ENCODE peak calls at places on chromosomes 7 and 10, in five cellular contexts. K is bronchial epithelial cell, N is cardiac muscle cell, H is hepatocyte, I is uterus. D is an unnamed sample.

GRCh38 chr10:89283174-89283987 is 18.5 kb upstream of the IFIT2 start:
- DNase-seq in K (peak; percentile 30), N (peak; percentile 45), H (no peak), I (no peak), D (no peak)

GRCh38 chr10:44253769-44254462 is 131.0 kb downstream of the CXCL12 start:
- DNase-seq in K (peak; percentile 39), N (peak; percentile 94), H (peak; percentile 83), I (peak; percentile 36), D (peak; percentile 72)

GRCh38 chr7:13792208-13792607 is 197.3 kb downstream of the ETV1 start:
- DNase-seq in K (no peak), N (no peak), H (no peak), I (no peak), D (no peak)

GRCh38 chr7:91527460-91527859 is 263.2 kb downstream of the FZD1 start:
- DNase-seq in K (peak; percentile 63), N (no peak), H (no peak), I (no peak), D (no peak)

GRCh38 chr10:17206210-17206709 is 4.8 kb upstream of the TRDMT1 start:
- DNase-seq in K (peak; percentile 93), N (peak; percentile 63), H (no peak), I (no peak), D (no peak)

GRCh38 chr7:70660154-70660818 is 471.7 kb upstream of the GALNT17 start:
- DNase-seq in K (no peak), N (no peak), H (no peak), I (no peak), D (no peak)

GRCh38 chr7:33946094-33946699 is 40.9 kb downstream of the BMPER start:
- DNase-seq in K (peak; percentile 79), N (no peak), H (no peak), I (no peak), D (no peak)

GRCh38 chr10:760622-761021 is 71.2 kb upstream of the DIP2C start:
- DNase-seq in K (no peak), N (no peak), H (no peak), I (no peak), D (no peak)

GRCh38 chr10:62681211-62681940 is 123.1 kb upstream of the ADO start:
- DNase-seq in K (peak; percentile 33), N (peak; percentile 10), H (peak; percentile 42), I (no peak), D (no peak)

GRCh38 chr10:17196573-17196972 is 4.9 kb downstream of the TRDMT1 start:
- DNase-seq in K (no peak), N (no peak), H (no peak), I (no peak), D (no peak)

GRCh38 chr7:56077681-56078080 is 13.6 kb downstream of the SUMF2 start:
- DNase-seq in K (no peak), N (no peak), H (no peak), I (no peak), D (no peak)

GRCh38 chr7:73842248-73842895 is at the start of gene METTL27:
- DNase-seq in K (peak; percentile 79), N (peak; percentile 95), H (peak; percentile 97), I (peak; percentile 96), D (no peak)

GRCh38 chr7:158858592-158859503 is 2.5 kb downstream of the DYNC2I1 start:
- DNase-seq in K (peak; percentile 17), N (peak; percentile 8), H (no peak), I (no peak), D (no peak)

GRCh38 chr10:114363745-114364460 is 40.4 kb downstream of the AFAP1L2 start:
- DNase-seq in K (no peak), N (no peak), H (no peak), I (no peak), D (no peak)

GRCh38 chr10:95536017-95536416 is 25.2 kb downstream of the SORBS1 start:
- DNase-seq in K (no peak), N (peak; percentile 11), H (peak; percentile 41), I (peak; percentile 60), D (no peak)

GRCh38 chr10:120456143-120456625 is 843 bp upstream of the PLPP4 start:
- DNase-seq in K (no peak), N (no peak), H (no peak), I (no peak), D (no peak)

GRCh38 chr10:100965820-100966219 is 3.5 kb upstream of the SEMA4G start:
- DNase-seq in K (no peak), N (no peak), H (no peak), I (no peak), D (no peak)

GRCh38 chr10:42875792-42876191 is 93.2 kb downstream of the BMS1 start:
- DNase-seq in K (no peak), N (peak; percentile 12), H (peak; percentile 53), I (no peak), D (no peak)

GRCh38 chr7:116591202-116592040 is 66.6 kb downstream of the CAV1 start:
- DNase-seq in K (peak; percentile 64), N (peak; percentile 36), H (peak; percentile 30), I (no peak), D (no peak)

DNA sequence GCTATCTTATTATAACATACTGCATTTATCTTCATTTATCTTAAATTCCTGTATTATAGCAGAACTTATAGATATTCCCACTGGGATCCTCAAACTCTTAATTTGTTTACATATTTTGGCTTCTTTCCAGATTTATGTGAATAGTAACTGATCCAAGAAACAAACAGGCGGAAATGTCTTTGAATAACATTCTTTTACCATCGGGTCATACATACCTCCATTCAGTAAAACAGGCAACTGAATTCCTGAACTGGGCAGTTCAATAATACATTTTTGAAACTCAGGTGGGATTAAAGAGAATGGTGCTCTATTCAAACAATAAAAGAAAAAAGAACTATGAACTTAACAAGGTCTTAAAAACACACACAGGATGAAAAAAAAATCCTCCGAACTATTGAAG is 337.4 kb downstream of the CRPPA start:
- DNase-seq in K (peak; percentile 84), N (peak; percentile 45), H (no peak), I (no peak), D (no peak)
- H3K4me3 ChIP-seq in K (no peak overlapping the region), N (no peak overlapping the region), H (no peak overlapping the region), I (no peak overlapping the region), D (no peak overlapping the region)

DNA sequence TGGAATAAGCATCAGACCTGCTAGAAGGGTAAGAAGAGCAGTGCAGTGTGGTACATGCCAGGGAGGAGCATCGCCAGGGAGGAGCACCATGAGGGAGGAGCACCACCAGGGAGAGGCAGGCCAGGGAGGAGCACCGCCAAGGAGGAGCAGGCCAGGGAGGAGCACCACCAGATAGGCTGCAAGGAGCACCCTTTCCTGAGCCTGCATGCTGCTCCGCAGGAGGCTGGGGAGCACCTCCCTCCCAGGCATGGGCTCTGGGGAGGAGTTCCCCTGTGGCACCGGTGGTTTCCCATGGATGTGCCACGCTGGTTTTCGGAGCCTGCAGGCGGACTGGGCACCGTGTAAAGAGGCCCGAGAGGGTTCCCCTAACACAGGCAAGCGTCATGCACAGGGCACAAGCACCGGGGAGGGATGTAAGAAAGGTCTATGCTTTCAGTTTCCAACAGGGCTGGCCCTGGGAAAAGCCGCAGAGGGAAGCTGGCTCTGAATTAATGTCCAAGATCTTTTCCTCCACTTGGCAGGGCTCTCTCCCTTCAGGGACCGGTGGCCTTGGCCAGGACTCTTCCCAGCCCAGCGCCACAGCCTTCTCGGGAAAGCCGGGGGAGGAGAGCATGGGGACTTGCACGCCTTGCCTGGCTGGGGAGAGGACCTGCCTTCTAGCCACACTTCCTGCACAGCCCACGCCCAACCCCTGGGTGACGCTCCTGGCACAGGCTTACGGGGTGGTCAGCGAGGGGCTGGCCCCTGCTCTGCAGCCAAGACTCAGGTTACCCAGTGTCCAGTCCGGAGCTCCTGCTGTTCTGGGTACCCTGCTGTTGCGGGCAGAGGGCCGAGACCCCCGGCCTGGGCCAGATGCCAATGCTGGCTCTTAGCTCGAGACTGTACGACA is 11.5 kb upstream of the GPER1 start:
- DNase-seq in K (no peak), N (peak; percentile 42), H (no peak), I (no peak), D (no peak)
- H3K4me3 ChIP-seq in K (no peak overlapping the region), N (no peak overlapping the region), H (no peak overlapping the region), I (no peak overlapping the region), D (no peak overlapping the region)

DNA sequence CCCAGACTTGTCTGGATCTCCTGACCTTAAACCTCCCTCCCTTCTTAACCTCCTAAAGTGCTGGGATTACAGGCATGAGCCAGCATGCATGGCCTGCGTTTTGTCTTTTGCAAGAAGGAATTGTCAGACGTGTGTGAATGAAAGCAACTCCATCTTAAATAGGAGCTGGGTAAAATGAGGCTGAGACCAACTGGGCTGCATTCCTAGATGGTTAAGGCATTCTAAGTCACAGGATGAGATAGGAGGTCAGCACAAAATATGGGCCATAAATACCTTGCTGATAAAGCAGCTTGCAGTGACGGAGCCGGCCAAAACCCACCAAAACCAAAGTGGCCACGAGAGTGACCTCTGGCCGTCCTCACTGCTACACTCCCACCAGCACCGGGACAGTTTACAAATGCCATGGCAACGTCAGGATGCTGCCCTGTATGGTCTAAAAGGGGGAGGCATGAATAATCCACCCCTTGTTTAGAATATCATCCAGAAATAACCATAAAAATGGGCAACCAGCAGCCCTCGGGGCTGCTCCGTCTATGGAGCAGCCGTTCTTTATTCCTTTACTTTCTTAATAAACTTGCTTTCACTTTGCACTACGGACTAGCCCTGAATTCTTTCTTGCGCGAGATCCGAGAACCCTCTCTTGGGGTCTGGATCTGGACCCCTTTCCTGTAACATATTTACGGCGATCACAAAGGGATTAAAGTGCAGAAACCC is 41.2 kb upstream of the SDK1 start:
- DNase-seq in K (no peak), N (peak; percentile 49), H (peak; percentile 13), I (no peak), D (no peak)
- H3K4me3 ChIP-seq in K (no peak overlapping the region), N (no peak overlapping the region), H (peak overlapping the region; percentile 22), I (peak overlapping the region; percentile 38), D (peak overlapping the region; percentile 61)

GRCh38 chr10:14009315-14010082 is 321.2 kb downstream of the FRMD4A start:
- DNase-seq in K (peak; percentile 63), N (peak; percentile 79), H (peak; percentile 32), I (no peak), D (peak; percentile 52)
- H3K4me3 ChIP-seq in K (peak overlapping the region; percentile 1), N (no peak overlapping the region), H (no peak overlapping the region), I (peak overlapping the region; percentile 15), D (peak overlapping the region; percentile 65)

GRCh38 chr7:6168469-6168868 is 104.0 kb downstream of the CYTH3 start:
- DNase-seq in K (no peak), N (no peak), H (no peak), I (no peak), D (no peak)

GRCh38 chr7:6170571-6171531 is 101.6 kb downstream of the CYTH3 start:
- DNase-seq in K (no peak), N (no peak), H (no peak), I (no peak), D (no peak)

GRCh38 chr7:6167587-6168154 is 104.8 kb downstream of the CYTH3 start:
- DNase-seq in K (no peak), N (no peak), H (no peak), I (no peak), D (no peak)

GRCh38 chr7:6171532-6172330 is 100.7 kb downstream of the CYTH3 start:
- DNase-seq in K (no peak), N (no peak), H (no peak), I (no peak), D (no peak)

GRCh38 chr7:6169805-6170520 is 102.5 kb downstream of the CYTH3 start:
- DNase-seq in K (no peak), N (no peak), H (no peak), I (no peak), D (no peak)
- H3K4me3 ChIP-seq in K (no peak overlapping the region), N (no peak overlapping the region), H (no peak overlapping the region), I (no peak overlapping the region), D (no peak overlapping the region)

D was measured in AG04449.